ENCODE peak calls at places on chromosome 10, in four cellular contexts. W, F, L and M are unnamed samples.

GRCh38 chr10:35011771-35012191 is 78.4 kb downstream of the CUL2 start:
- DNase-seq in W (no peak), F (no peak), L (no peak), M (no peak)

GRCh38 chr10:87619705-87620104 is 40.0 kb upstream of the PAPSS2 start:
- DNase-seq in W (no peak), F (peak; percentile 46), L (no peak), M (no peak)

GRCh38 chr10:27660268-27660667 is 85.4 kb downstream of the MKX start:
- DNase-seq in W (no peak), F (no peak), L (no peak), M (no peak)

GRCh38 chr10:95333997-95334792 is 43.4 kb upstream of the PDLIM1 start:
- DNase-seq in W (peak; percentile 35), F (no peak), L (peak; percentile 35), M (no peak)

GRCh38 chr10:29032229-29032628 is 256.6 kb upstream of the LYZL1 start:
- DNase-seq in W (no peak), F (no peak), L (no peak), M (no peak)

GRCh38 chr10:131842351-131843088 is 58.3 kb upstream of the PPP2R2D start:
- DNase-seq in W (no peak), F (no peak), L (no peak), M (no peak)

GRCh38 chr10:117312430-117312829 is 62.8 kb downstream of the PDZD8 start:
- DNase-seq in W (no peak), F (no peak), L (no peak), M (no peak)

GRCh38 chr10:120688928-120689327 is 162.2 kb upstream of the WDR11 start:
- DNase-seq in W (no peak), F (no peak), L (no peak), M (no peak)

GRCh38 chr10:33041783-33042437 is 83.9 kb upstream of the ITGB1 start:
- DNase-seq in W (no peak), F (no peak), L (no peak), M (no peak)

GRCh38 chr10:118835682-118836326 is 81.0 kb upstream of the CACUL1 start:
- DNase-seq in W (peak; percentile 35), F (no peak), L (no peak), M (no peak)

GRCh38 chr10:14302035-14302434 is 28.7 kb downstream of the FRMD4A start:
- DNase-seq in W (no peak), F (no peak), L (peak; percentile 11), M (no peak)
- TF ChIP-seq JUNB in W (no peak), F (no peak), L (no peak), M (no peak)

DNA sequence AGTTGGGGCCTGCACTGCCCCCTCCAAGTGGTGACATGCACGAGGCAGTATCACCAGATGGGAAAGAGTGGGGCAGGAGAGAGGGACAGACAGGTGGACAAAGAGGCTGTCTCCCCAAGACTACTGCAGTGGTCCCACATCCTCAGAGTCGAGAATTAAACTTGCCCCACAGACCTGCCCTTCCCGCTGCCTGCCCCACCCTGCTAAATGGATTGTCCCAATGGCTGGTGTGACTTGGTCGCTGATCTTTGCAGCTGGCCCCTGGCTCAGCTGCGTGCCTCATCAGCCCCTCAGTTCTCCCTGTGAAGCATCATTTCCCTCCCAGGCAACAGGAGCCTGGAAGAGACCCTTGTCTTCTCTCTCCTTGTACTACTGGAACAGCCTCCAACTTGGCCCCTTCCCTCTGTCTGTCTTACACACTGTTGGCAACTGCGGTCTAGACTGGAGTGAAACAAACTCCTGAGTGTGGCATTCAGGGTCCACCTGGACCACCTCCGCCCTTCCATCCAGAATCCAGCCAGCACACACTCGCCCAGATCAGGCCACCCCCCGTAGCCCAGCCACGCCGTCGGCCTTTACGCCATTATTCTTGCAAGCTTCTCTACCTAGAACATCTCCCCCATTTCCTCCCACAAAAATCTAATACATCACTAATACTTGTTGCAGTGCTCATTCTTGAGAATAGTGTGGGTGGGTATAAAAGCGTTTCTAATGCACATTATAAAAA is 275.1 kb downstream of the CELF2 start:
- DNase-seq in W (no peak), F (no peak), L (no peak), M (no peak)
- TF ChIP-seq HDAC2 in W (no peak), F (no peak), L (no peak), M (no peak)

GRCh38 chr10:71845410-71846406 is 5.3 kb downstream of the PSAP start:
- DNase-seq in W (no peak), F (no peak), L (no peak), M (no peak)

GRCh38 chr10:71844084-71844483 is 7.0 kb downstream of the PSAP start:
- DNase-seq in W (no peak), F (no peak), L (no peak), M (no peak)

GRCh38 chr10:71842856-71843530 is 8.1 kb downstream of the PSAP start:
- DNase-seq in W (no peak), F (no peak), L (no peak), M (no peak)

GRCh38 chr10:71846816-71847215 is 4.2 kb downstream of the PSAP start:
- DNase-seq in W (no peak), F (no peak), L (no peak), M (no peak)

DNA sequence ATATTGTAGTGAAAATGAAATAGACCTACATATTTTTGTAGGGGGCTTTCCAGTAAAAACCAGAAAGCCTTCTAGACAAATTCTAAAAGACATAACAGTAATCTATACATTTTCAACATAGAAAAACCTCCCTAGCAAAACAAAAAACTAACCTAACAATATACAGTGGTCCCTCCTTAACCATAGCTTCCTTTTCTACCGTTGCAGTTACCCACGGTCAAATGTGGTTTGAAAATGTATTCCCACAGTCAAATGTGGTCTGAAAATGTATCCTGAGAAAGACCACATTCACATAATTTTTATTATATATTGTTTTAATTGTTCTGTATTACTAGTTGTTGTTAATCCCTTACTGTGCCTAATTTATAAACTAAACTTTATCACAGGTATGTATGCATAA is 6.4 kb downstream of the PSAP start:
- DNase-seq in W (no peak), F (no peak), L (no peak), M (no peak)
- TF ChIP-seq JUNB in W (no peak), F (no peak), L (no peak), M (no peak)

DNA sequence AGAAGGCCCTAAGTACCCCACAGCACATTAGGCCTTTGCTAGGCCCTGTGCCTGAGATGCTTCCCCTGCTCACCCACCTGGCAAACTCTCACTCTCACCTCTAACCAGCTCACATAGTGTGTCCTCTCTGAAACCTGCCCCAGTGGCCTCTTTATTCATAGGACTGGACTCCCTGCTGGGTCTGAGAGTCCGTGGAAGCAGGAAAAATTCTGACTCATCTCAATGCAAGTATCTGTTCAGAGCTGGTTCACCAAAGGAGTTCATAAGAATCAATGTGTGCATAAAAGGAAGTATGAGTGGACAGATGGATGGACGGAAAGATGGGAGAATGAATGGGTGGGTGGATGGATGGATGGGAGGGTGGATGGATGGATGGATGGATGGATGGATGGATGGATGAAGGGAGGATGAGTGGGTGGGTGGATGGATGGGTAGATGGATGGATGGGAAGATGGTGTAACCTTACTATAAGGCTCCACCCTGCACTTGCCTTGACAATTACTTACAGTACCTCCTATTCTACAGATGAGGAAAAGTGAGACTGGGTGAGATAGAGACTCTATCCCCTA is 111.2 kb upstream of the ZMIZ1 start:
- DNase-seq in W (no peak), F (no peak), L (no peak), M (no peak)
- TF ChIP-seq HDAC2 in W (no peak), F (no peak), L (no peak), M (no peak)

DNA sequence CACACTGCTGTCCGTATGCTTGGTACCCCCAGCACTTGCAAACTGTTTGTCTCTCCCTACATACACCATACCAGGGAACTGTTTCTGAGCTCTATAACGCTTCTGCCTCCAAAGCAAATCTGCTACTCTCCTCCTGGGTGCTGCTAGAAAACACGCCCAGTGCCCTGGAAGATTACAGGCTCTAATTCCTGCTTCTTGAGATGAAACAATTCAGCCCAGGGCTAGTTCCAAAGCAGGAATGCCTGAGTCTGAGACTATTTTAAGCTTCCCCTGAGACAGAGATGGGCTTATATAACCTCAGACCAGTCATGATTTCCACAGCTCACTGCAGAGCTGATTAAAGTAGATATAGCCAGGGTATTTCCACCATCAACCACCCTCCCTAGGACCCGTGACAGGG is 327.1 kb downstream of the GPR158 start:
- DNase-seq in W (no peak), F (no peak), L (no peak), M (no peak)
- TF ChIP-seq JUNB in W (no peak), F (no peak), L (no peak), M (no peak)

DNA sequence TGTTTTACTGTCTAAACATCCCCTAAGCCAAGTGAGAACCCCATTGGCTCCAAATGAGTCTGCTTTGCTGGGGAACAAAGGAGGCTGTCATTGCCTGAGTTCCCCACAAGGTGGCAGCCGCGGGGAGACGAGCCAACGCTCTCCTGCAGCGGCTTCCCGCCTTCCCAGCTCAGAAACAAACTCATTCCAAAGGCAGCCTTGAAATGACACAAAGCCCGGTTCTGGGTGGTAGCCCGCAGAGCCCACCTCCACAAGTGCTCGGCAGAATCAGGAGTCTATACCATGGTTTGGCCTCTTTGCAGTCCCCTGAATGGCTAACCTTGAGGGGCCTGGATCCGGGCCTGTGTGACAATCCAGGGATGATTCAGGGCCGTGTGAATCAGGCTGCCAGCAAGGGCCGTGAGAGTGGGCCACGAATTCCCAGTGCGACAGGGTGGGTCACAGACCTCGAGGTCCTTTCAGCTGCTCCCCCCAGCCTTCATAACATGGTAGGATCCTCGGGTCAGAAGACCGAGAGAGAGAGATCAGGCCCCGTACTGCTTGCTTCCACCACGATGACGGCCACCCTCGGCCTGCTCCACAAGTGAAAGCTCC is 79.7 kb downstream of the DLG5 start:
- DNase-seq in W (peak; percentile 73), F (peak; percentile 53), L (peak; percentile 86), M (no peak)
- TF ChIP-seq HDAC2 in W (no peak), F (peak; percentile 44), L (no peak), M (no peak)

GRCh38 chr10:38038107-38038931 is 27.8 kb downstream of the ZNF33A start:
- DNase-seq in W (no peak), F (no peak), L (no peak), M (peak; percentile 57)

GRCh38 chr10:38027992-38028391 is 17.5 kb downstream of the ZNF33A start:
- DNase-seq in W (no peak), F (no peak), L (no peak), M (no peak)

DNA sequence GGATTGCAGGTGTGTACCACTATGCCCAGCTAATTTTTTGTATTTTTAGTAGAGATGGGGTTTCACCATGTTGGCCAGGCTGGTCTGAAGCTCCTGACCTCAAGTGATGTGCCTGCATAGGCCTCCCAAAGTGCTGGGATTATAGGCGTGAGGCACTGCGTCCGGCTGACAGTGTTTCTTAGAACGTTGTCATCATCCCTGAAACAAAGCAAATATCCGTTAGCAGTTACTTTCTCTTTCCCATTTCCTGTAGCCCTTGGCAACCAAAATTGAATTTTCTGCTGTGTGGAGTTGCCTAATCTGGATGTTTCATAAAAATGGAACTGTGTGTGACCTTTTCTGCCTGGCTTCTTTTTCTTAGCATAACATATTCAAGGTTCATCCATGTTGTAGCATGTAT is 22.4 kb downstream of the ZNF33A start:
- DNase-seq in W (no peak), F (no peak), L (no peak), M (no peak)
- TF ChIP-seq JUNB in W (no peak), F (no peak), L (no peak), M (no peak)

GRCh38 chr10:70425096-70425495 is 16.4 kb downstream of the NODAL start:
- DNase-seq in W (no peak), F (no peak), L (no peak), M (no peak)
- TF ChIP-seq HDAC2 in W (no peak), F (no peak), L (no peak), M (no peak)

GRCh38 chr10:79385392-79385795 is 38.1 kb downstream of the PPIF start:
- DNase-seq in W (no peak), F (no peak), L (no peak), M (no peak)

GRCh38 chr10:79387466-79387973 is 40.3 kb downstream of the PPIF start:
- DNase-seq in W (no peak), F (no peak), L (no peak), M (no peak)

GRCh38 chr10:79386637-79387465 is 39.6 kb downstream of the PPIF start:
- DNase-seq in W (no peak), F (no peak), L (no peak), M (no peak)

GRCh38 chr10:79384773-79385391 is 37.6 kb downstream of the PPIF start:
- DNase-seq in W (no peak), F (no peak), L (no peak), M (no peak)

GRCh38 chr10:79385804-79386531 is 38.7 kb downstream of the PPIF start:
- DNase-seq in W (no peak), F (no peak), L (no peak), M (no peak)
- TF ChIP-seq JUNB in W (no peak), F (no peak), L (no peak), M (no peak)